ENCODE peak calls at places on chromosomes 4 and X, in seven cellular contexts. One of them, this sample, is unnamed.

GRCh38 chrX:151875270-151876026 is 37.2 kb upstream of the MAGEA4 start:
- DNase-seq in IMR-90: no peak
- DNase-seq in mesendoderm: no peak
- DNase-seq in mesenchymal stem cell: no peak
- DNase-seq in H9: no peak
- DNase-seq in H1: no peak
- DNase-seq in trophoblast cell: no peak
- DNase-seq in this sample: no peak

GRCh38 chr4:158873795-158874359 is 105.1 kb downstream of the FNIP2 start:
- DNase-seq in IMR-90: peak; percentile 96
- DNase-seq in mesendoderm: peak; percentile 22
- DNase-seq in mesenchymal stem cell: peak; percentile 56
- DNase-seq in H9: no peak
- DNase-seq in H1: no peak
- DNase-seq in trophoblast cell: peak; percentile 98
- DNase-seq in this sample: no peak

GRCh38 chr4:86895692-86896488 is 3.7 kb upstream of the C4orf36 start:
- DNase-seq in IMR-90: peak; percentile 77
- DNase-seq in mesendoderm: peak; percentile 78
- DNase-seq in mesenchymal stem cell: peak; percentile 78
- DNase-seq in H9: no peak
- DNase-seq in H1: no peak
- DNase-seq in trophoblast cell: peak; percentile 88
- DNase-seq in this sample: peak; percentile 54

GRCh38 chrX:110786486-110786885 is 9.1 kb downstream of the CHRDL1 start:
- DNase-seq in IMR-90: peak; percentile 68
- DNase-seq in mesendoderm: no peak
- DNase-seq in mesenchymal stem cell: peak; percentile 58
- DNase-seq in H9: no peak
- DNase-seq in H1: no peak
- DNase-seq in trophoblast cell: peak; percentile 48
- DNase-seq in this sample: no peak

GRCh38 chrX:130216312-130216711 is 44.5 kb downstream of the RAB33A start:
- DNase-seq in IMR-90: peak; percentile 8
- DNase-seq in mesendoderm: no peak
- DNase-seq in mesenchymal stem cell: peak; percentile 10
- DNase-seq in H9: no peak
- DNase-seq in H1: no peak
- DNase-seq in trophoblast cell: no peak
- DNase-seq in this sample: no peak

GRCh38 chrX:72381439-72382198 is 75.9 kb upstream of the CITED1 start:
- DNase-seq in IMR-90: no peak
- DNase-seq in mesendoderm: no peak
- DNase-seq in mesenchymal stem cell: peak; percentile 10
- DNase-seq in H9: no peak
- DNase-seq in H1: no peak
- DNase-seq in trophoblast cell: no peak
- DNase-seq in this sample: no peak

GRCh38 chr4:26326791-26327190 is 6.0 kb downstream of the RBPJ start:
- DNase-seq in IMR-90: peak; percentile 95
- DNase-seq in mesendoderm: no peak
- DNase-seq in mesenchymal stem cell: peak; percentile 75
- DNase-seq in H9: no peak
- DNase-seq in H1: no peak
- DNase-seq in trophoblast cell: no peak
- DNase-seq in this sample: no peak

GRCh38 chrX:9312922-9313867 is 151.7 kb upstream of the TBL1X start:
- DNase-seq in IMR-90: no peak
- DNase-seq in mesendoderm: peak; percentile 38
- DNase-seq in mesenchymal stem cell: no peak
- DNase-seq in H9: peak; percentile 46
- DNase-seq in H1: peak; percentile 79
- DNase-seq in trophoblast cell: peak; percentile 58
- DNase-seq in this sample: no peak

GRCh38 chrX:31483336-31483735 is 411.5 kb upstream of the FTHL17 start:
- DNase-seq in IMR-90: peak; percentile 79
- DNase-seq in mesendoderm: no peak
- DNase-seq in mesenchymal stem cell: peak; percentile 11
- DNase-seq in H9: no peak
- DNase-seq in H1: no peak
- DNase-seq in trophoblast cell: no peak
- DNase-seq in this sample: no peak

GRCh38 chr4:188976644-188977115 is 837.4 kb downstream of the TRIML1 start:
- DNase-seq in IMR-90: peak; percentile 70
- DNase-seq in mesendoderm: peak; percentile 91
- DNase-seq in mesenchymal stem cell: peak; percentile 56
- DNase-seq in H9: peak; percentile 75
- DNase-seq in H1: no peak
- DNase-seq in trophoblast cell: no peak
- DNase-seq in this sample: peak; percentile 81

GRCh38 chr4:26687728-26688127 is 103.8 kb downstream of the TBC1D19 start:
- DNase-seq in IMR-90: peak; percentile 94
- DNase-seq in mesendoderm: peak; percentile 11
- DNase-seq in mesenchymal stem cell: peak; percentile 11
- DNase-seq in H9: no peak
- DNase-seq in H1: no peak
- DNase-seq in trophoblast cell: peak; percentile 85
- DNase-seq in this sample: no peak

GRCh38 chr4:182862921-182863320 is 54.3 kb downstream of the DCTD start:
- DNase-seq in IMR-90: no peak
- DNase-seq in mesendoderm: no peak
- DNase-seq in mesenchymal stem cell: no peak
- DNase-seq in H9: peak; percentile 47
- DNase-seq in H1: no peak
- DNase-seq in trophoblast cell: no peak
- DNase-seq in this sample: no peak

GRCh38 chrX:138925330-138925729 is 213.8 kb upstream of the FGF13 start:
- DNase-seq in IMR-90: peak; percentile 27
- DNase-seq in mesendoderm: peak; percentile 32
- DNase-seq in mesenchymal stem cell: peak; percentile 63
- DNase-seq in H9: no peak
- DNase-seq in H1: no peak
- DNase-seq in trophoblast cell: peak; percentile 2
- DNase-seq in this sample: no peak

GRCh38 chr4:6493668-6494304 is 21.4 kb upstream of the PPP2R2C start:
- DNase-seq in IMR-90: peak; percentile 3
- DNase-seq in mesendoderm: peak; percentile 83
- DNase-seq in mesenchymal stem cell: no peak
- DNase-seq in H9: peak; percentile 31
- DNase-seq in H1: peak; percentile 48
- DNase-seq in trophoblast cell: no peak
- DNase-seq in this sample: peak; percentile 8

GRCh38 chr4:40140206-40140605 is 56.6 kb upstream of the RHOH start:
- DNase-seq in IMR-90: no peak
- DNase-seq in mesendoderm: no peak
- DNase-seq in mesenchymal stem cell: peak; percentile 10
- DNase-seq in H9: no peak
- DNase-seq in H1: no peak
- DNase-seq in trophoblast cell: no peak
- DNase-seq in this sample: no peak

GRCh38 chrX:86148024-86148511 is at the start of gene DACH2:
- DNase-seq in IMR-90: peak; percentile 74
- DNase-seq in mesendoderm: peak; percentile 92
- DNase-seq in mesenchymal stem cell: peak; percentile 56
- DNase-seq in H9: peak; percentile 92
- DNase-seq in H1: peak; percentile 71
- DNase-seq in trophoblast cell: peak; percentile 53
- DNase-seq in this sample: peak; percentile 74

GRCh38 chr4:140955528-140956094 is 177.7 kb downstream of the RNF150 start:
- DNase-seq in IMR-90: peak; percentile 43
- DNase-seq in mesendoderm: no peak
- DNase-seq in mesenchymal stem cell: no peak
- DNase-seq in H9: no peak
- DNase-seq in H1: no peak
- DNase-seq in trophoblast cell: no peak
- DNase-seq in this sample: no peak

GRCh38 chr4:126738527-126738923 is 894.2 kb upstream of the INTU start:
- DNase-seq in IMR-90: no peak
- DNase-seq in mesendoderm: no peak
- DNase-seq in mesenchymal stem cell: no peak
- DNase-seq in H9: no peak
- DNase-seq in H1: no peak
- DNase-seq in trophoblast cell: no peak
- DNase-seq in this sample: no peak

GRCh38 chr4:126737899-126738526 is 894.7 kb upstream of the INTU start:
- DNase-seq in IMR-90: no peak
- DNase-seq in mesendoderm: no peak
- DNase-seq in mesenchymal stem cell: no peak
- DNase-seq in H9: no peak
- DNase-seq in H1: no peak
- DNase-seq in trophoblast cell: no peak
- DNase-seq in this sample: no peak

GRCh38 chr4:126740687-126741086 is 892.1 kb upstream of the INTU start:
- DNase-seq in IMR-90: no peak
- DNase-seq in mesendoderm: no peak
- DNase-seq in mesenchymal stem cell: no peak
- DNase-seq in H9: no peak
- DNase-seq in H1: no peak
- DNase-seq in trophoblast cell: no peak
- DNase-seq in this sample: no peak

GRCh38 chr4:126736133-126736518 is 896.6 kb upstream of the INTU start:
- DNase-seq in IMR-90: no peak
- DNase-seq in mesendoderm: no peak
- DNase-seq in mesenchymal stem cell: no peak
- DNase-seq in H9: no peak
- DNase-seq in H1: no peak
- DNase-seq in trophoblast cell: no peak
- DNase-seq in this sample: no peak

DNA sequence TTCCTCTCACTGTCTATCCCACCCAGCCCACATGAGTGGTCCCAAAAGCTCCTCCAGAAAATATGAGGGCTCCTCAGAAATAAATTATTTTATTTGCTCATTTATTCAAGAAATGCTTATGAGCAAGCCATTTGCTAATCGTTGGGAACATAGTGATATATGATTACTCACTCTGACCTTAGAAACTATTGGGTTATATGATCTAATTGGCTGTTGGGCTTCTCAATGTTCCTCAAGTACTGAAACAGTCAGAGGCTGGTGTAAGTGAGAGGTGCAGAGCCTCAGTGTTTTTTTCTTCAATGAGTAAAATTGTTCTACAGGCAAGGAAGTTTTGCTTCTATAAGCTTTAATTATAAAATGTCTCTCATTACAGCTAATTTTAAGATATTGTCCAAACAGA is 893.8 kb upstream of the INTU start:
- DNase-seq in IMR-90: peak; percentile 61
- DNase-seq in mesendoderm: no peak
- DNase-seq in mesenchymal stem cell: no peak
- DNase-seq in H9: no peak
- DNase-seq in H1: no peak
- DNase-seq in trophoblast cell: no peak
- DNase-seq in this sample: no peak
- H2BK120ac ChIP-seq in IMR-90: no peak overlapping the region
- H2BK120ac ChIP-seq in mesendoderm: no peak overlapping the region
- H2BK120ac ChIP-seq in mesenchymal stem cell: no peak overlapping the region
- H2BK120ac ChIP-seq in H9: no peak overlapping the region
- H2BK120ac ChIP-seq in H1: no peak overlapping the region
- H2BK120ac ChIP-seq in trophoblast cell: no peak overlapping the region
- H2BK120ac ChIP-seq in this sample: no peak overlapping the region

GRCh38 chrX:48578661-48579128 is 4.4 kb downstream of the RBM3 start:
- DNase-seq in IMR-90: no peak
- DNase-seq in mesendoderm: peak; percentile 56
- DNase-seq in mesenchymal stem cell: no peak
- DNase-seq in H9: no peak
- DNase-seq in H1: no peak
- DNase-seq in trophoblast cell: peak; percentile 77
- DNase-seq in this sample: no peak

GRCh38 chrX:48574270-48575266 is at the start of gene RBM3:
- DNase-seq in IMR-90: peak; percentile 91
- DNase-seq in mesendoderm: peak; percentile 92
- DNase-seq in mesenchymal stem cell: peak; percentile 91
- DNase-seq in H9: peak; percentile 89
- DNase-seq in H1: peak; percentile 77
- DNase-seq in trophoblast cell: peak; percentile 87
- DNase-seq in this sample: peak; percentile 67

GRCh38 chrX:48573690-48574269 is 504 bp upstream of the RBM3 start:
- DNase-seq in IMR-90: no peak
- DNase-seq in mesendoderm: no peak
- DNase-seq in mesenchymal stem cell: no peak
- DNase-seq in H9: no peak
- DNase-seq in H1: no peak
- DNase-seq in trophoblast cell: peak; percentile 69
- DNase-seq in this sample: peak; percentile 1

GRCh38 chrX:48576108-48576507 is 1.8 kb downstream of the RBM3 start:
- DNase-seq in IMR-90: no peak
- DNase-seq in mesendoderm: no peak
- DNase-seq in mesenchymal stem cell: no peak
- DNase-seq in H9: no peak
- DNase-seq in H1: no peak
- DNase-seq in trophoblast cell: no peak
- DNase-seq in this sample: no peak

DNA sequence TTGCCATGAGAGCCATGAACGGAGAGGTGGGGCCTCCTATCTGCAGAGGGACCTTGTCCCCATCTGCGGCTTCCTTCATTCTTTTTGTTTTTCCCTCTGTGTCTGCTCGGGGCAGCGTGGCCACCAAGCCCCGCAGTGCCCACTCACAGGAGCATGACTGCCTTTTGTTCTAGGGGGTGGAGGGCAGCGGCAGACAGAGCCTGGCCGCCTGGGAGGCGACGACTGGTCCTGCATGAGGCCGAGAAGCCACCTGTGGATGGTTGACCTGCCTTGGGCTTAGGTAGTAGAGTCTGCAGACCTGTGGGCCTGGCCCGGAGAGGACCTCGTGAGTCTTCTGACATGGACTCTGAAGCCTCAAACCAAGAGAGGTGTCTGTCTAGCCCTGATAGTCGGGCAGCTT is 1.4 kb downstream of the RBM3 start:
- DNase-seq in IMR-90: no peak
- DNase-seq in mesendoderm: no peak
- DNase-seq in mesenchymal stem cell: no peak
- DNase-seq in H9: no peak
- DNase-seq in H1: no peak
- DNase-seq in trophoblast cell: no peak
- DNase-seq in this sample: no peak
- H3K4ac ChIP-seq in IMR-90: peak overlapping the region; percentile 95
- H3K4ac ChIP-seq in mesendoderm: no peak overlapping the region
- H3K4ac ChIP-seq in mesenchymal stem cell: peak overlapping the region; percentile 84
- H3K4ac ChIP-seq in H9: no peak overlapping the region
- H3K4ac ChIP-seq in H1: no peak overlapping the region
- H3K4ac ChIP-seq in trophoblast cell: peak overlapping the region; percentile 94
- H3K4ac ChIP-seq in this sample: no peak overlapping the region

GRCh38 chr4:54032558-54033135 is 31.8 kb downstream of the CHIC2 start:
- DNase-seq in IMR-90: no peak
- DNase-seq in mesendoderm: no peak
- DNase-seq in mesenchymal stem cell: no peak
- DNase-seq in H9: no peak
- DNase-seq in H1: no peak
- DNase-seq in trophoblast cell: no peak
- DNase-seq in this sample: no peak
- H2BK120ac ChIP-seq in IMR-90: no peak overlapping the region
- H2BK120ac ChIP-seq in mesendoderm: no peak overlapping the region
- H2BK120ac ChIP-seq in mesenchymal stem cell: no peak overlapping the region
- H2BK120ac ChIP-seq in H9: no peak overlapping the region
- H2BK120ac ChIP-seq in H1: no peak overlapping the region
- H2BK120ac ChIP-seq in trophoblast cell: no peak overlapping the region
- H2BK120ac ChIP-seq in this sample: no peak overlapping the region

DNA sequence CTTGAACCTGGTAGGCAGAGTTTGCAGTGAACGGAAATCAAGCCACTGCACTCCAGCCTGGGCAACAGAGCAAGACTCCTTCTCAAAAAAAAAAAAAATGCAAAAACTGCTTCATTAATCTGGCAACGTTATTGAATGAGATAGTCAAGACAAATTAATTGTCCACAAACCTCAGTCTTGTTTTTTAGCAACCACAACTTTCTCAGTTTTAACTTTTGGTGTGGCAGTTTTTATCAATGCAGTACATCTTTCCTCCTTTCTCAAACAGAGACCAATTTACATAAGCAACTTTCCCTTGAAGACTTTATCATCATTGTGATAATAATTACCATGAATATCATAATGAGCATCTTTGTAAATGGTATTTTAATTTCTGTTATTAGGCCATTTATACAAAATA is 61.7 kb upstream of the GALNTL6 start:
- DNase-seq in IMR-90: no peak
- DNase-seq in mesendoderm: no peak
- DNase-seq in mesenchymal stem cell: no peak
- DNase-seq in H9: no peak
- DNase-seq in H1: no peak
- DNase-seq in trophoblast cell: no peak
- DNase-seq in this sample: no peak
- H3K4ac ChIP-seq in IMR-90: no peak overlapping the region
- H3K4ac ChIP-seq in mesendoderm: no peak overlapping the region
- H3K4ac ChIP-seq in mesenchymal stem cell: no peak overlapping the region
- H3K4ac ChIP-seq in H9: no peak overlapping the region
- H3K4ac ChIP-seq in H1: no peak overlapping the region
- H3K4ac ChIP-seq in trophoblast cell: no peak overlapping the region
- H3K4ac ChIP-seq in this sample: no peak overlapping the region